ENCODE peak calls at places on chromosomes 5 and 9, in six cellular contexts. J is IMR-90, G is heart right ventricle, M is psoas muscle, S is skeletal muscle cell, X is stomach. Y is an unnamed sample.

GRCh38 chr5:138544171-138545134 is 1.4 kb upstream of the ETF1 start:
- DNase-seq in J (peak), G (no peak), M (peak), S (no peak), X (no peak), Y (peak)

GRCh38 chr5:134656690-134657089 is 8.1 kb downstream of the SEC24A start:
- DNase-seq in J (peak), G (no peak), M (no peak), S (no peak), X (no peak), Y (no peak)

GRCh38 chr9:127714020-127714835 is 1.2 kb downstream of the PTRH1 start:
- DNase-seq in J (no peak), G (no peak), M (no peak), S (no peak), X (no peak), Y (no peak)

GRCh38 chr9:81825831-81826540 is 102.2 kb upstream of the SPATA31D4 start:
- DNase-seq in J (peak), G (no peak), M (no peak), S (no peak), X (no peak), Y (peak)

GRCh38 chr5:36521838-36522745 is 84.3 kb upstream of the SLC1A3 start:
- DNase-seq in J (no peak), G (peak), M (no peak), S (peak), X (no peak), Y (peak)

GRCh38 chr5:173963867-173964429 is 25.0 kb upstream of the C5orf47 start:
- DNase-seq in J (no peak), G (no peak), M (no peak), S (no peak), X (no peak), Y (no peak)

GRCh38 chr5:17444496-17444895 is 53.5 kb upstream of the TAF11L2 start:
- DNase-seq in J (peak), G (no peak), M (no peak), S (no peak), X (no peak), Y (no peak)

GRCh38 chr9:130200038-130200979 is 28.1 kb downstream of the NCS1 start:
- DNase-seq in J (no peak), G (no peak), M (no peak), S (no peak), X (no peak), Y (no peak)

GRCh38 chr5:59560553-59560952 is 333.0 kb downstream of the PDE4D start:
- DNase-seq in J (no peak), G (no peak), M (no peak), S (no peak), X (no peak), Y (no peak)

GRCh38 chr5:172620506-172620905 is 20.6 kb upstream of the NEURL1B start:
- DNase-seq in J (no peak), G (no peak), M (no peak), S (no peak), X (no peak), Y (no peak)

GRCh38 chr5:145619806-145620205 is 215.3 kb downstream of the PRELID2 start:
- DNase-seq in J (peak), G (no peak), M (no peak), S (no peak), X (no peak), Y (no peak)

GRCh38 chr5:25744908-25745307 is 1100.1 kb upstream of the CDH10 start:
- DNase-seq in J (no peak), G (no peak), M (no peak), S (no peak), X (no peak), Y (no peak)

GRCh38 chr5:56190500-56190899 is 42.6 kb downstream of the ANKRD55 start:
- DNase-seq in J (peak), G (peak), M (no peak), S (no peak), X (peak), Y (peak)

GRCh38 chr9:13567833-13568232 is 288.3 kb upstream of the MPDZ start:
- DNase-seq in J (no peak), G (no peak), M (no peak), S (no peak), X (no peak), Y (no peak)

GRCh38 chr9:129270903-129271431 is 92.9 kb upstream of the IER5L start:
- DNase-seq in J (peak), G (no peak), M (peak), S (peak), X (no peak), Y (peak)

GRCh38 chr5:146395233-146395632 is 51.9 kb upstream of the TCERG1 start:
- DNase-seq in J (no peak), G (no peak), M (no peak), S (no peak), X (no peak), Y (no peak)

GRCh38 chr9:120928015-120928719 is 1.6 kb upstream of the TRAF1 start:
- DNase-seq in J (no peak), G (peak), M (no peak), S (no peak), X (peak), Y (no peak)

GRCh38 chr5:31137676-31138075 is 55.8 kb upstream of the CDH6 start:
- DNase-seq in J (no peak), G (no peak), M (no peak), S (no peak), X (no peak), Y (no peak)

GRCh38 chr5:102581011-102581410 is 82.2 kb upstream of the SLCO6A1 start:
- DNase-seq in J (no peak), G (no peak), M (no peak), S (no peak), X (no peak), Y (no peak)

GRCh38 chr5:142386151-142387021 is 61.6 kb upstream of the SPRY4 start:
- DNase-seq in J (no peak), G (no peak), M (no peak), S (no peak), X (no peak), Y (no peak)

GRCh38 chr5:108437425-108437824 is 55.5 kb upstream of the FBXL17 start:
- DNase-seq in J (no peak), G (no peak), M (no peak), S (no peak), X (no peak), Y (no peak)

GRCh38 chr5:119322312-119322947 is 33.4 kb upstream of the TNFAIP8 start:
- DNase-seq in J (no peak), G (no peak), M (no peak), S (no peak), X (no peak), Y (no peak)

GRCh38 chr5:38835887-38836286 is 9.9 kb upstream of the OSMR start:
- DNase-seq in J (peak), G (no peak), M (no peak), S (peak), X (no peak), Y (peak)

GRCh38 chr5:102855684-102856373 is 100.7 kb downstream of the PAM start:
- DNase-seq in J (no peak), G (no peak), M (no peak), S (no peak), X (no peak), Y (no peak)

GRCh38 chr5:134053840-134054338 is 49.1 kb upstream of the VDAC1 start:
- DNase-seq in J (peak), G (no peak), M (no peak), S (no peak), X (no peak), Y (peak)

GRCh38 chr9:69027355-69028097 is 8.0 kb upstream of the FXN start:
- DNase-seq in J (peak), G (peak), M (no peak), S (no peak), X (no peak), Y (peak)

GRCh38 chr9:127588740-127589506 is 23.2 kb upstream of the STXBP1 start:
- DNase-seq in J (no peak), G (no peak), M (no peak), S (no peak), X (no peak), Y (no peak)

GRCh38 chr9:34540826-34541225 is 18.0 kb upstream of the ENHO start:
- DNase-seq in J (peak), G (no peak), M (no peak), S (peak), X (no peak), Y (peak)

GRCh38 chr9:89489548-89490527 is 8.1 kb downstream of the SEMA4D start:
- DNase-seq in J (no peak), G (no peak), M (no peak), S (no peak), X (no peak), Y (no peak)

GRCh38 chr9:125631391-125632085 is 75.5 kb downstream of the MAPKAP1 start:
- DNase-seq in J (peak), G (no peak), M (no peak), S (no peak), X (no peak), Y (peak)

GRCh38 chr9:126569036-126569435 is 44.7 kb upstream of the LMX1B start:
- DNase-seq in J (no peak), G (no peak), M (no peak), S (no peak), X (no peak), Y (peak)

GRCh38 chr5:125683669-125684068 is 739.5 kb upstream of the GRAMD2B start:
- DNase-seq in J (peak), G (no peak), M (no peak), S (no peak), X (no peak), Y (no peak)

GRCh38 chr5:109141499-109142200 is 268.1 kb downstream of the PJA2 start:
- DNase-seq in J (peak), G (no peak), M (peak), S (no peak), X (no peak), Y (no peak)

GRCh38 chr9:69049094-69049493 is 13.5 kb downstream of the FXN start:
- DNase-seq in J (no peak), G (no peak), M (no peak), S (no peak), X (no peak), Y (no peak)

GRCh38 chr5:133130387-133131118 is 78.7 kb downstream of the HSPA4 start:
- DNase-seq in J (no peak), G (no peak), M (no peak), S (no peak), X (no peak), Y (peak)

GRCh38 chr5:65481171-65481575 is 547 bp downstream of the ADAMTS6 start:
- DNase-seq in J (no peak), G (no peak), M (no peak), S (no peak), X (no peak), Y (peak)

GRCh38 chr9:89810434-89810833 is 205.6 kb downstream of the GADD45G start:
- DNase-seq in J (no peak), G (no peak), M (no peak), S (peak), X (no peak), Y (no peak)

GRCh38 chr5:154893381-154893780 is 35.0 kb downstream of the CNOT8 start:
- DNase-seq in J (no peak), G (no peak), M (no peak), S (no peak), X (no peak), Y (no peak)

DNA sequence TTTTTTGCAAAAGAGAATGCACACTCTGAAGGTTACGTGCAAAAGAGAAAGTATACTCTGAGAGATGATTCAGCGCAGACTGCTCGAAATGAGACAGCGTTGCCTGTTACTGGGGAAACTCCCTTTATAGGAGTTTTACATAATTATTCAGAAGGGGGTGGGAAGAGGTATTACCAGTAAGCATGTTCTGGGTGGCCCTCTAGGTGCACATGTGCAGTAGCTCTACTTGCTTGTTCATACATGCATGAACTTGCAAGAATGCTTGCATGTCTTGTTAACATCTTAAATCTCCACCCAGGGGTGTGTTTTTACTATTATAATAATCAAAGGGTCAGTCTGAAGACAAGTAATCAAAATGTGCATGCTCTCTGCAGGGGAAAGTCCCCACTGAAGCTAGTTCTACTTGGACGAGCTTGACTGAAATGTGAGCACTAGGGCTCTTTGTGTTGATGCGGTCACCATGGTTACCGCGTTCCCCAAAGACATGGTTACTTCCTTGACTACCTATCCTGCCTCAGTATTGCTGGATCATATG is 75.5 kb downstream of the SGCD start:
- DNase-seq in J (no peak), G (no peak), M (peak), S (peak), X (no peak), Y (no peak)
- H3K4me3 ChIP-seq in J (no peak), G (no peak), M (no peak), S (peak), X (no peak), Y (no peak)

GRCh38 chr5:34656001-34656699 is at the start of gene RAI14:
- DNase-seq in J (peak), G (peak), M (peak), S (peak), X (peak), Y (peak)
- H3K4me3 ChIP-seq in J (peak), G (peak), M (peak), S (peak), X (peak), Y (peak)

GRCh38 chr5:61933787-61934626 is 372.0 kb upstream of the KIF2A start:
- DNase-seq in J (peak), G (peak), M (no peak), S (no peak), X (peak), Y (peak)
- H3K4me3 ChIP-seq in J (no peak), G (no peak), M (no peak), S (no peak), X (no peak), Y (no peak)

DNA sequence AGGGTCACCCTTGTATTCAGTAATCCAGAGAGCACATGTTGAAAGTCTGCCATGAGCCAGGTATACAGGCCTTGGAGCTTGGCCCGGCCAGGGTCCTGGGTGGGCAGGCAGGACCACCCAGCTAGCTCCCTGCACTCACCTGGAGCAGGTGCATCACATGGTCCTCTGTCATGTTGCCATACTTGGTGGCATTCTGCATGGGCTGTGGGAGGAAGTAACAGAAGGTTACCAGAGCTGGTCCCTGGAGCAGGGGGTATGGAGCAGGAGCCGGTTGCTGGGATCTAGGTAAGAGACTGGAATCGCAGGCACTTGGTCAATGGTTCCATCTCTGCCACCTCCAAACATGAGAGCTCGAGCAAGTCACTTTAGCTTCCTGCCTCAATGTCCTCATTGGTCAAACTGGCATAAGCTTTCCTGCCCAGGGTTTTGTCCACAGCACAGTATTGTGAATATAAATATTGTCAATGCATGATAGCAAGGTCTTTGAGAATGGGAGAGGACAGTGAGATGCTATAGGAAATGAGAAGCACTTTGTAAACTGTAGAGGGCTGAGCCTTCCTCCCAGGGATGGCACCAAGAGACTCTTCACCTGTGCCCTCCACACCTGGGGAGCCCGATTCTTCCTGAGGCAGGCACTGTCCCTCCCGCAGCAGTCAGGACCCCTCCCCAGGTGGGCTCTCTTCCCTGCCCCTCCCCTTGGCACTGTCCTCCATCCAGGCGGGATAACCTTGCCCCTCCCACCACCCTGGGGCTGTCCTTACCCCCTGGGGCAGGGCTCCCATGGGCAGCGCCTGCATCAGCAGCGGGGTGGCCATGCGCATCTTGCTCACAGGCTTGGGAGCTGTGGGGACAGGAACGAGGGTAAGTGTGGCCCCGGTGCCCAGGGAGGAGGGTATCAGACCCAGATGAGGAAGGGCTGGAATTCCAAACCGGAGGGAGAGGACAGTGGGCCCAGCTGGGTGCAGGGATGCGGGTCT is 6.3 kb downstream of the CD74 start:
- DNase-seq in J (no peak), G (no peak), M (no peak), S (no peak), X (no peak), Y (no peak)
- H3K4me3 ChIP-seq in J (no peak), G (no peak), M (no peak), S (no peak), X (no peak), Y (no peak)

GRCh38 chr9:137716694-137717287 is 98.0 kb downstream of the EHMT1 start:
- DNase-seq in J (no peak), G (no peak), M (no peak), S (no peak), X (no peak), Y (no peak)
- H3K4me3 ChIP-seq in J (no peak), G (no peak), M (no peak), S (no peak), X (no peak), Y (no peak)

GRCh38 chr5:181205735-181206401 is 872 bp upstream of the TRIM7 start:
- DNase-seq in J (peak), G (no peak), M (no peak), S (no peak), X (no peak), Y (peak)
- H3K4me3 ChIP-seq in J (no peak), G (peak), M (peak), S (peak), X (peak), Y (peak)

GRCh38 chr9:114346146-114346545 is 16.5 kb downstream of the ORM2 start:
- DNase-seq in J (no peak), G (no peak), M (no peak), S (no peak), X (no peak), Y (no peak)
- H3K4me3 ChIP-seq in J (no peak), G (no peak), M (no peak), S (no peak), X (no peak), Y (no peak)

DNA sequence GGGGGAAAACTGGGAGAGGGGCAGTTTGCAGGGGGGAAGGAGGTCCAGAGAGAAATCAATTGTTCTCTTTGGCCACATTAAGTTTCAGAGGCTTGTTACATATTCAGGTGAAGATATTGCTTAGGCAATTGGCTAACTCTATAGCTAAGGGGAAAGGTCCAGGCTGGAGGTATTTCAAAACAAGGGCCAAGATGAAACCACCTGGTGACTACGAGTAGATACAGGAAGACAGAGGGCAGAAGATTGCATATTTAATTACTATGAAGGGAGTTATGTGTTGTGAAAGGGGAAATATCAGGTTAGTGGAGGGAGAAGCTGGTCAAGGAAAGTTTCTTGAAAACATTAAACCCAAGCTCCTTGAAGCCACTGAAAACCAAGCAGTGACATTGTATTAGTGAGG is 1.9 kb upstream of the RAD23B start:
- DNase-seq in J (no peak), G (no peak), M (no peak), S (no peak), X (no peak), Y (no peak)
- H3K4me3 ChIP-seq in J (no peak), G (no peak), M (no peak), S (no peak), X (no peak), Y (no peak)

Y was measured in fibroblast of pulmonary artery.